ENCODE peak calls at places on chromosome 5, in four cellular contexts. H is psoas muscle, C is sigmoid colon, S is HAP-1. R is an unnamed sample. For H3K4me1, the result is how much of the 10 kb centered on the place peaks cover.

GRCh38 chr5:14401639-14402038 is 180.0 kb upstream of the OTULINL start:
- DNase-seq in H (no peak), C (no peak), S (no peak), R (no peak)

GRCh38 chr5:1540831-1541661 is 17.3 kb upstream of the LPCAT1 start:
- DNase-seq in H (no peak), C (peak), S (no peak), R (no peak)

GRCh38 chr5:133410335-133410828 is 202.0 kb downstream of the FSTL4 start:
- DNase-seq in H (no peak), C (no peak), S (no peak), R (no peak)

GRCh38 chr5:24389968-24390367 is 254.8 kb downstream of the CDH10 start:
- DNase-seq in H (no peak), C (no peak), S (no peak), R (no peak)

GRCh38 chr5:172680921-172681320 is 39.9 kb downstream of the NEURL1B start:
- DNase-seq in H (no peak), C (no peak), S (no peak), R (no peak)

GRCh38 chr5:15926586-15926985 is 253.0 kb downstream of the MARCHF11 start:
- DNase-seq in H (no peak), C (no peak), S (peak), R (no peak)

GRCh38 chr5:170638051-170638450 is 134.2 kb downstream of the KCNIP1 start:
- DNase-seq in H (no peak), C (peak), S (no peak), R (no peak)

GRCh38 chr5:138035605-138036537 is 3.0 kb upstream of the FAM13B start:
- DNase-seq in H (peak), C (peak), S (peak), R (no peak)

GRCh38 chr5:64619609-64620008 is 70.7 kb upstream of the SHISAL2B start:
- DNase-seq in H (no peak), C (no peak), S (no peak), R (no peak)

GRCh38 chr5:43038523-43038989 is 1.6 kb downstream of the ANXA2R start:
- DNase-seq in H (no peak), C (no peak), S (peak), R (no peak)

GRCh38 chr5:172825610-172826204 is 8.3 kb upstream of the ERGIC1 start:
- DNase-seq in H (no peak), C (no peak), S (no peak), R (no peak)

GRCh38 chr5:172833691-172834569 is at the start of gene ERGIC1:
- DNase-seq in H (peak), C (peak), S (peak), R (no peak)

GRCh38 chr5:147685991-147686390 is 96.5 kb downstream of the JAKMIP2 start:
- DNase-seq in H (no peak), C (no peak), S (no peak), R (no peak)

GRCh38 chr5:95747041-95747679 is 16.0 kb downstream of the RHOBTB3 start:
- DNase-seq in H (no peak), C (no peak), S (no peak), R (no peak)

GRCh38 chr5:74956278-74956677 is 90.1 kb upstream of the FAM169A start:
- DNase-seq in H (no peak), C (no peak), S (no peak), R (no peak)

GRCh38 chr5:40406426-40407211 is 273.1 kb upstream of the PTGER4 start:
- DNase-seq in H (no peak), C (no peak), S (no peak), R (no peak)

GRCh38 chr5:67244345-67244793 is 47.8 kb upstream of the CD180 start:
- DNase-seq in H (no peak), C (no peak), S (no peak), R (no peak)

GRCh38 chr5:109016300-109016699 is 268.6 kb downstream of the FER start:
- DNase-seq in H (no peak), C (no peak), S (no peak), R (no peak)

GRCh38 chr5:177490992-177491391 is 6.4 kb downstream of the PDLIM7 start:
- DNase-seq in H (no peak), C (no peak), S (no peak), R (no peak)

GRCh38 chr5:177487144-177487543 is 10.3 kb downstream of the PDLIM7 start:
- DNase-seq in H (no peak), C (no peak), S (no peak), R (no peak)

GRCh38 chr5:177487975-177488374 is 9.4 kb downstream of the PDLIM7 start:
- DNase-seq in H (no peak), C (no peak), S (no peak), R (no peak)

GRCh38 chr5:177490311-177490991 is 7.0 kb downstream of the PDLIM7 start:
- DNase-seq in H (no peak), C (peak), S (no peak), R (no peak)

GRCh38 chr5:177489119-177489716 is 8.2 kb downstream of the PDLIM7 start:
- DNase-seq in H (no peak), C (no peak), S (no peak), R (no peak)
- H3K4me1 ChIP-seq in H (under half), C (half or more), S (under half), R (half or more)

GRCh38 chr5:56097055-56097454 is 102.3 kb upstream of the IL6ST start:
- DNase-seq in H (no peak), C (no peak), S (no peak), R (no peak)

GRCh38 chr5:56093970-56094369 is 99.2 kb upstream of the IL6ST start:
- DNase-seq in H (no peak), C (no peak), S (no peak), R (no peak)

GRCh38 chr5:56092115-56092514 is 97.4 kb upstream of the IL6ST start:
- DNase-seq in H (no peak), C (no peak), S (no peak), R (no peak)

GRCh38 chr5:56094579-56095361 is 100.0 kb upstream of the IL6ST start:
- DNase-seq in H (no peak), C (no peak), S (no peak), R (no peak)

DNA sequence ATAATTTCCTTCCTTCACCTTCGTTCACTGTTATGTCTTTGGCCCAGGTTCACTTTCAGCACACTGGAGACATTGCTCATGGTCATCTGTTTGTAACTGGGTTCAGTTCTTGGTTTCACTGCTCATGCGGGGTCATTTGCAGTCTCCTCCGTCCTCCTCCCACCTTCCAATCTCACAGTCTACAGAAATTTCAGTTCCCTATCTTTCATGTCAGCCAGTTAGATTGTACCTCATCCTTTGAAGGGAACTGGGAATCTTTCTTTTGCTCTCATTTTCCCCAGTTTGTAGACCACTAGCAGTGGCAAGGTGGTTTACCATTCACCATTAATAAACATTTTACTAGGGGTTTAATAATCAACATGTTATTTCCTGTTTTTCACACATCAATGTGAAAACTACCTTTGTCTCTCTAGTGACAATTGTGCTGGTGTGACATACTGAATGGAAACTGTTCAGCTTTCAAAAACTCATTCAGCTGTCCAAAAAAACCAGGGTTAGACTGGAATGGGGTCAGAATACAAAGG is 100.9 kb upstream of the IL6ST start:
- DNase-seq in H (no peak), C (no peak), S (no peak), R (no peak)
- H3K4me1 ChIP-seq in H (under half), C (under half), S (under half), R (under half)

DNA sequence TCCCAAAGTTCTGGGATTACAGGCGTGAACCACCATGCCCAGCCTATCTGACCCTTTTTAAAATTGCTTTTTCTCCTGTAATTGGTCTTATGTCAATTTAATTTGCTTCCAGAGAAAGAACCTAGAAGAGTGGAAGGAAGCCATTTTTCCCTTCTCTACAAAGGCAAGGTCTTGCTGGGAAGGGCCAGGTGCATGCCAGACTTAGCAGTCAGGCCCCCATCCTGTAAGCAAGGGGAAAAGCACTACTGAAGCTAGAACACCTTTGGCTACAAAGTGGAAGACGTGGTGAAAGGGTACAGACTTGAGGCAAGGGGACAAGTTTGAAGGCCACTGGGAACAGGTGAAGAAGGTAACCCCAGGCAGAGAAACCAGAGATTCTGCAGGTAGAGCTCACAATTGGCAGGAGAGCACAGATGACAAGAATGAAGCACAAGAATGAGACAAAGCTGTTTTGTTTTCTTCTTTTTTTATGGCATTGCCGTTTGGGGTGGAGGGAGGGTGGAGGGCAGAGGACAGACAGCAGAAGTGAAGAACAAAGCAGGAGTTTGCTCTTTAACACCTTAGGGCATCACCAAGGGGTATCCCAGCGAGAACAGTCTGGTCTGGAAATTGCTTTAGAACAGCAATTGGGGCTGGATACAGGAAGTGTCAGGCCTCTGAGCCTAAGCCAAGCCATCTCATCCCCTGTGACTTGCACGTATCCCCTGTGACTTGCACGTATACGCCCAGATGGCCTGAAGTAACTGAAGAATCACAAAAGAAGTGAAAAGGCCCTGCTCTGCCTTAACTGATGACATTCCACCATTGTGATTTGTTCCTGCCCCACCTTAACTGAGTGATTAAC is 72.8 kb downstream of the SERINC5 start:
- DNase-seq in H (no peak), C (no peak), S (no peak), R (no peak)
- H3K4me1 ChIP-seq in H (under half), C (under half), S (under half), R (under half)

GRCh38 chr5:38483788-38484398 is 72.6 kb downstream of the LIFR start:
- DNase-seq in H (no peak), C (no peak), S (no peak), R (no peak)

GRCh38 chr5:38478166-38478565 is 78.3 kb downstream of the LIFR start:
- DNase-seq in H (no peak), C (no peak), S (no peak), R (no peak)

DNA sequence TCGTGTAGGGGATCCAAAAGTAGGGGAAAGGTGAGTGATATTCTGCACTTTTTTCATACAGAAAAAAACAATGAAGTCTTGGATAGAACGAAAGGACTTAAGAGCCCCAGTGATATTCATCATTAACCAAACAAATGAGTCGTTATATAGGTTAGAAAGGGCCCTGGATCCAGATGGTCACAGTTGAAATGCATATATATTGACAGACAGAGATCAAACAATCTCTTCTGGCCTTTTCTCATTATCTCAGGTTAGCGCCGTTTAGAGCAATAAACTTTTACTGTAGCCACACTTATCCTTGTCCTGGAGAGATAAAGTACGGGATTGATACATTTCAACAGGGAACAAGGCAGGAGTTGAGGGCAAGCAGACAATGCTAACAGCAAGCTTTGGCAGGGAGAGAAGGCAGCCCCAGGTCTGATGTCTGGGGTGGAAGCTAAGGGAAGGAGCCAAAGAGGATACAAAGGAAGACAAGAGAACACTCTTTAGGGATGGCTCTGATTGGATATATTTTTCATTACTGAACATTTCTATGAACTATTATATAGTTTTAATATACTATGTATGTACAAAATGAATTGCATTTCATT is 77.0 kb downstream of the LIFR start:
- DNase-seq in H (no peak), C (no peak), S (no peak), R (no peak)
- H3K4me1 ChIP-seq in H (under half), C (under half), S (under half), R (under half)

DNA sequence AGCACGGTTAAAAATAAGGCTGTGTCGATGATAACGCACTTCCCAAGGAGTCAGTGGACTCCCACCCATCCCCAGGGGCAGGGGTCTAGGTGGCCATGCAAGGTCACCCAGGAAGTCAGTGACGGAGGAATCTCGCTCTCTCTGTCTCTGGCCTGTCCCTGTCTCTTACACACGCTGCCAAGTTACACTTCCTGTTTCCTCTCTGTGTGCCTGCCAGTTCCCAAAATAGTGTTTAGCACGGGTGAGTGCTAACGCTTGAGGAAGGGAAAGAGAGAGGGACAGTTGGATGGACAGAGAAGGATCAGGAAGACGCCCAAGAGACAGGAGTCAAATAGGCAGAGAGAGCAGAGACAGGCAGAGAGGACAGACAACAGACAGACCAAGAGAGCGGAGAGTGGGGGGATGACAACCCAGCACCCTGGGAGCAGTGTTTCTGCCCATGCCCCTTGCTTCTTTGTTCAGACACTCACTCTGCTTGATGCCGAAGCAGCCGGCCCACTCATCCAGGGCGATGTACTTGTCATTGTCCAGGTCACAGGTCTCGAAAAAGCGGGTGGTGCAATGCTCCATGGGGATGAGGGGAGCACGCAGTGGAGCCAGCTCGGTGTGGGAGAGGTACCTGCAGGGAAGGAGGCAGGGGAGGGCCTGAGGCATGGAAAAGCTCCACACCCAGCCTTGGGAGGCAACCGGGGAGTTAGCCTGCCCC is 22.9 kb downstream of the SPARC start:
- DNase-seq in H (peak), C (no peak), S (no peak), R (no peak)
- H3K4me1 ChIP-seq in H (under half), C (half or more), S (under half), R (under half)

DNA sequence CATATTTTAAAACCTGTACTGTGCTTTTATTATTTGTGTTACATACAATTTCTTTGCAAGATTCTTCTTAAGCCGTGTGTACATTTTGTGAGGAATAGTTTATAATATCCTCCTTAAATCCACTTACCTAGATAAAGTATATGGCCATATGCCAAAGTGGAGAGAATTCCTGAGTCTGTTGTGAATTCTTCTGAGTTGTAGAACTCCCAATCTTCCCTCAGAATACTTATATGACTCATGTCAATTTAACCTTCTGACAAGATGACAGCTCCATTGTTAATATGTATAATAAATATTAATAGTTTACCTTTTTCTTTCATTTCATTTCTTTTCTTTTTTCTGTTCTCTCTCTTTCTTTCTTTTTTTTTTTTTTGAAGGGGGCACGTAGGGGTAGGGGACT is 6.0 kb upstream of the RICTOR start:
- DNase-seq in H (no peak), C (no peak), S (no peak), R (no peak)
- H3K4me1 ChIP-seq in H (under half), C (under half), S (under half), R (under half)

GRCh38 chr5:39194466-39195136 is 24.8 kb downstream of the FYB1 start:
- DNase-seq in H (peak), C (no peak), S (no peak), R (no peak)

GRCh38 chr5:39195198-39195826 is 24.1 kb downstream of the FYB1 start:
- DNase-seq in H (no peak), C (no peak), S (no peak), R (no peak)

GRCh38 chr5:39192449-39193160 is 26.8 kb downstream of the FYB1 start:
- DNase-seq in H (no peak), C (no peak), S (no peak), R (no peak)

GRCh38 chr5:39191216-39191615 is 28.1 kb downstream of the FYB1 start:
- DNase-seq in H (no peak), C (no peak), S (no peak), R (no peak)

DNA sequence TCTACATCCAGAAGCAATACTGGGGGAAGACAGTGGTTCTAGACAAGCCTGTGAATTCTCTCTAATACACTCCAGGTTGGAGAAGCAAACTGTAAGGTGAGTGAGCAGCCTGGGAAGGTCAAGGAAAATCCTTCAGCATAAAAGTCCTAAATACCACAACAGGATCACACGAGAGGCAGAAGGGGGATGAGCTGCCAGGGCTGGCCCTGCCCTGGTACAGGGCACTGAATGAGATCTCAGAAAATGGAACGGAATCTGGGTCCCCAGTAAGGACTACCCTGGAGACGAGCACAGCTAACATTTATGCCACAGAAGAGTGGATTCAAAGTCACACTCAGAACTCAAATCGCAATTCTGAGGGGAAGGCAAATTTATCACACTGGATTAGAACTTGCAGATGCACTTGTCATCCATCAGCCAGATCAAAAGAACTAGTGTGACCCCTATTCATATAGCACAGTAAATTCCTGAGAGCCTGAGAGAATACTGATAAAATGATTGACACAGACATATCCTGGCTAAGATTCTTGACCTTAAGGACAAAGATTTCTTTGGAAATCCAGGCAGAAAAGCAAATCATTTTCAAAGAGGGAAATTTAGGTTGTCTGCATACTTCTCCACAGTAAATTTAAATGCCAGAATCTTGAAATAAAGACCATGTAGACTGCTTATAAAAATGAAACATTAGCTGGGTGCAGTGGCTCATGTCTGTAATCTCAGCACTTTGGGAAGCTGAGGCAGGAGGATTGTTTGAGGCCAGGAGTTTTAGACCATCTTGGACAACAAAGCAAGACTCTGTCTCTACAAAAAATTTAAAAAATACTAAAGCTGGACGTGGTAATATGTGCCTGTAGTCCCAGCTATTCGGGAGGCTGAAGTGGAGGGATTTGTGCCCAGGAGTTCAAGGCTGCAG is 25.6 kb downstream of the FYB1 start:
- DNase-seq in H (no peak), C (no peak), S (no peak), R (no peak)
- H3K4me1 ChIP-seq in H (under half), C (under half), S (under half), R (under half)